ENCODE peak calls at places on chromosomes 2 and 18, in six cellular contexts. W is AG10803, S is neural progenitor cell, I is fibroblast of the conjunctiva, B is dermis blood vessel endothelial cell, F is T-cell. G is an unnamed sample.

GRCh38 chr2:100200985-100201384 is 58.6 kb upstream of the AFF3 start:
- DNase-seq in B (peak; percentile 69), W (no peak), S (no peak), I (no peak), F (no peak), G (no peak)

GRCh38 chr2:9212661-9213411 is 6.2 kb downstream of the ASAP2 start:
- DNase-seq in B (peak; percentile 60), S (no peak), W (no peak), F (no peak), I (no peak), G (no peak)

GRCh38 chr18:58886864-58887612 is 22.4 kb downstream of the ZNF532 start:
- DNase-seq in F (no peak), S (no peak), W (no peak), I (no peak), B (no peak), G (no peak)

GRCh38 chr18:62506495-62507143 is 16.2 kb upstream of the ZCCHC2 start:
- DNase-seq in I (no peak), S (no peak), B (no peak), W (no peak), F (no peak), G (no peak)

GRCh38 chr2:238574490-238575271 is 148.0 kb downstream of the ASB1 start:
- DNase-seq in F (no peak), W (no peak), S (no peak), B (no peak), I (no peak), G (no peak)

GRCh38 chr2:29397743-29398142 is 282.5 kb downstream of the CLIP4 start:
- DNase-seq in I (no peak), W (no peak), B (no peak), F (no peak), S (no peak), G (no peak)

GRCh38 chr2:226609361-226609760 is 190.3 kb downstream of the IRS1 start:
- DNase-seq in F (no peak), B (no peak), W (peak; percentile 85), I (peak; percentile 34), S (no peak), G (peak; percentile 97)

GRCh38 chr2:25685741-25686140 is 12.4 kb upstream of the DTNB start:
- DNase-seq in W (no peak), B (no peak), I (no peak), F (no peak), S (no peak), G (no peak)

GRCh38 chr2:72035518-72036172 is 112.0 kb downstream of the CYP26B1 start:
- DNase-seq in S (no peak), B (no peak), F (no peak), I (no peak), W (peak; percentile 9), G (peak; percentile 61)

GRCh38 chr2:202718614-202719013 is 83.8 kb downstream of the FAM117B start:
- DNase-seq in F (no peak), I (no peak), B (peak; percentile 2), S (no peak), W (peak; percentile 29), G (peak; percentile 59)

GRCh38 chr2:184041077-184041476 is 557.3 kb upstream of the ZNF804A start:
- DNase-seq in W (no peak), B (no peak), I (no peak), S (no peak), F (no peak), G (no peak)

GRCh38 chr2:99710720-99711612 is 221.1 kb upstream of the REV1 start:
- DNase-seq in S (no peak), W (peak; percentile 78), I (no peak), B (no peak), F (no peak), G (no peak)

GRCh38 chr18:60873708-60874107 is 459.5 kb upstream of the CDH20 start:
- DNase-seq in B (peak; percentile 40), W (no peak), S (no peak), F (no peak), I (peak; percentile 5), G (no peak)

GRCh38 chr2:39705638-39706037 is 39.9 kb downstream of the TMEM178A start:
- DNase-seq in I (no peak), W (no peak), S (no peak), B (no peak), F (no peak), G (no peak)

GRCh38 chr18:49764032-49764431 is 49.3 kb downstream of the ACAA2 start:
- DNase-seq in W (peak; percentile 16), I (no peak), F (no peak), S (no peak), B (peak; percentile 46), G (peak; percentile 7)

GRCh38 chr18:9126337-9126736 is 10.2 kb upstream of the ANKRD12 start:
- DNase-seq in F (no peak), S (no peak), B (no peak), I (no peak), W (no peak), G (no peak)

GRCh38 chr2:68740184-68740914 is 5.7 kb downstream of the ARHGAP25 start:
- DNase-seq in I (no peak), W (no peak), B (no peak), F (no peak), S (no peak), G (no peak)

GRCh38 chr2:19714926-19715325 is 186.9 kb downstream of the TTC32 start:
- DNase-seq in S (no peak), B (no peak), F (no peak), W (peak; percentile 48), I (no peak), G (no peak)

GRCh38 chr2:159381574-159381973 is 95.1 kb upstream of the WDSUB1 start:
- DNase-seq in F (no peak), B (no peak), S (no peak), I (no peak), W (no peak), G (no peak)

GRCh38 chr2:162106146-162106551 is 32.1 kb upstream of the DPP4 start:
- DNase-seq in I (no peak), B (no peak), F (no peak), W (peak; percentile 84), S (no peak), G (peak; percentile 49)

GRCh38 chr2:69149631-69150215 is 136.7 kb downstream of the ANTXR1 start:
- DNase-seq in I (no peak), W (peak; percentile 81), B (no peak), F (no peak), S (peak; percentile 73), G (peak; percentile 77)

GRCh38 chr2:76197842-76198448 is 487.2 kb upstream of the GCFC2 start:
- DNase-seq in B (peak; percentile 71), S (peak; percentile 80), F (no peak), I (peak; percentile 42), W (peak; percentile 66), G (peak; percentile 69)

GRCh38 chr2:98761267-98761781 is 30.4 kb upstream of the MGAT4A start:
- DNase-seq in F (peak; percentile 65), B (peak; percentile 43), W (no peak), I (no peak), S (no peak), G (no peak)

GRCh38 chr2:68994864-68995263 is 18.1 kb upstream of the ANTXR1 start:
- DNase-seq in B (no peak), W (peak; percentile 98), I (no peak), S (no peak), F (no peak), G (peak; percentile 81)

GRCh38 chr2:144510206-144510991 is 9.5 kb downstream of the ZEB2 start:
- DNase-seq in B (no peak), F (peak; percentile 52), I (no peak), S (peak; percentile 86), W (peak; percentile 73), G (peak; percentile 59)

GRCh38 chr18:46338213-46338612 is 234.0 kb downstream of the HAUS1 start:
- DNase-seq in F (no peak), W (no peak), B (no peak), I (no peak), S (peak; percentile 77), G (no peak)

GRCh38 chr2:178008636-178009289 is 63.8 kb downstream of the PDE11A start:
- DNase-seq in F (no peak), S (no peak), B (no peak), W (peak; percentile 57), I (peak; percentile 8), G (peak; percentile 30)

GRCh38 chr2:240481720-240482119 is 46.3 kb downstream of the GPC1 start:
- DNase-seq in W (no peak), F (no peak), I (no peak), S (no peak), B (no peak), G (no peak)

GRCh38 chr2:182980115-182980514 is 58.1 kb downstream of the NCKAP1 start:
- DNase-seq in F (no peak), W (peak; percentile 45), S (peak; percentile 32), B (peak; percentile 63), I (peak; percentile 30), G (peak; percentile 54)

GRCh38 chr2:28274911-28275685 is 117.6 kb upstream of the FOSL2 start:
- DNase-seq in I (peak; percentile 75), W (peak; percentile 75), S (peak; percentile 23), B (peak; percentile 99), F (no peak), G (peak; percentile 94)

GRCh38 chr18:43590182-43590903 is 313.1 kb upstream of the SYT4 start:
- DNase-seq in I (no peak), S (no peak), F (no peak), B (no peak), W (no peak), G (no peak)

GRCh38 chr18:48951448-48952286 is 902 bp upstream of the SMAD7 start:
- DNase-seq in W (peak; percentile 93), I (peak; percentile 81), F (peak; percentile 65), B (peak; percentile 90), S (peak; percentile 92), G (peak; percentile 86)

GRCh38 chr2:162768646-162769045 is 69.9 kb downstream of the KCNH7 start:
- DNase-seq in B (no peak), W (no peak), S (peak; percentile 73), I (no peak), F (no peak), G (no peak)

GRCh38 chr2:42102606-42103450 is 55.0 kb downstream of the PKDCC start:
- DNase-seq in F (no peak), I (no peak), W (peak; percentile 41), S (peak; percentile 89), B (peak; percentile 38), G (no peak)

GRCh38 chr2:127083819-127084503 is 23.0 kb downstream of the BIN1 start:
- DNase-seq in B (peak; percentile 88), W (peak; percentile 99), I (peak; percentile 85), S (no peak), F (no peak), G (peak; percentile 99)

GRCh38 chr2:148930046-148930775 is 55.2 kb downstream of the KIF5C start:
- DNase-seq in F (no peak), S (peak; percentile 46), I (peak; percentile 55), W (peak; percentile 19), B (no peak), G (peak; percentile 73)